ENCODE peak calls at places on chromosome 22, in nine cellular contexts. S is choroid plexus epithelial cell; D is HFFc6; O is NB4; F is stimulated activated CD8-positive, alpha-beta memory T cell treated with anti-CD3 and anti-CD28 coated beads, Interleukin-4, amount 100 ng/mL, for 1 hour; A is ecto neural progenitor cell; X is A172; I is adipocyte; L is GM23248. C is an unnamed sample.

GRCh38 chr22:42947211-42947990 is 67.5 kb downstream of the PACSIN2 start:
- DNase-seq in S (peak; percentile 59), D (no peak), O (peak; percentile 55), F (no peak), A (no peak), X (no peak), I (no peak), L (no peak), C (no peak)

GRCh38 chr22:49044091-49044490 is 783.6 kb downstream of the BRD1 start:
- DNase-seq in S (no peak), D (no peak), O (no peak), F (no peak), A (no peak), X (no peak), I (no peak), L (no peak), C (no peak)

GRCh38 chr22:32607086-32607485 is 132.5 kb downstream of the FBXO7 start:
- DNase-seq in S (no peak), D (no peak), O (no peak), F (no peak), A (no peak), X (no peak), I (no peak), L (no peak), C (no peak)

GRCh38 chr22:41380993-41381328 is 781 bp upstream of the TEF start:
- DNase-seq in S (peak; percentile 96), D (peak; percentile 70), O (no peak), F (no peak), A (no peak), X (peak; percentile 65), I (peak; percentile 94), L (peak; percentile 97), C (no peak)

GRCh38 chr22:36052505-36052941 is 23.9 kb upstream of the RBFOX2 start:
- DNase-seq in S (peak; percentile 42), D (peak; percentile 39), O (peak; percentile 72), F (no peak), A (no peak), X (peak; percentile 67), I (no peak), L (peak; percentile 78), C (no peak)

GRCh38 chr22:24580276-24580675 is 12.6 kb downstream of the LRRC75B start:
- DNase-seq in S (peak; percentile 82), D (peak; percentile 78), O (no peak), F (no peak), A (no peak), X (peak; percentile 23), I (peak; percentile 80), L (peak; percentile 91), C (no peak)

GRCh38 chr22:27419473-27419872 is 382.1 kb downstream of the MN1 start:
- DNase-seq in S (no peak), D (no peak), O (no peak), F (no peak), A (no peak), X (peak; percentile 6), I (no peak), L (no peak), C (no peak)

GRCh38 chr22:19802001-19802880 is 41.7 kb downstream of the TBX1 start:
- DNase-seq in S (no peak), D (no peak), O (no peak), F (no peak), A (no peak), X (no peak), I (no peak), L (no peak), C (no peak)

GRCh38 chr22:30159082-30159481 is 78.8 kb downstream of the HORMAD2 start:
- DNase-seq in S (peak; percentile 21), D (no peak), O (no peak), F (no peak), A (no peak), X (no peak), I (peak; percentile 42), L (no peak), C (no peak)

GRCh38 chr22:27970596-27971220 is 51.7 kb upstream of the PITPNB start:
- DNase-seq in S (peak; percentile 66), D (peak; percentile 11), O (no peak), F (no peak), A (no peak), X (no peak), I (peak; percentile 49), L (no peak), C (no peak)

GRCh38 chr22:24583221-24583971 is 9.5 kb downstream of the LRRC75B start:
- DNase-seq in S (no peak), D (no peak), O (no peak), F (no peak), A (no peak), X (peak; percentile 23), I (peak; percentile 46), L (peak; percentile 28), C (no peak)

GRCh38 chr22:45009881-45010531 is at the start of gene PHF21B:
- DNase-seq in S (peak; percentile 22), D (no peak), O (no peak), F (no peak), A (peak; percentile 93), X (peak; percentile 0), I (peak; percentile 64), L (peak; percentile 38), C (no peak)

GRCh38 chr22:33985506-33985905 is 65.2 kb upstream of the LARGE1 start:
- DNase-seq in S (no peak), D (no peak), O (no peak), F (no peak), A (no peak), X (no peak), I (no peak), L (no peak), C (no peak)

GRCh38 chr22:29478326-29479276 is 1.4 kb upstream of the NEFH start:
- DNase-seq in S (peak; percentile 21), D (no peak), O (peak; percentile 42), F (no peak), A (peak; percentile 82), X (no peak), I (peak; percentile 50), L (peak; percentile 51), C (no peak)

GRCh38 chr22:11616811-11617210 is 3911.2 kb upstream of the OR11H1 start:
- DNase-seq in S (peak; percentile 2), D (no peak), O (no peak), F (no peak), A (no peak), X (no peak), I (no peak), L (no peak), C (no peak)

GRCh38 chr22:44895296-44896055 is 114.3 kb downstream of the PHF21B start:
- DNase-seq in S (no peak), D (no peak), O (peak; percentile 13), F (no peak), A (peak; percentile 30), X (no peak), I (no peak), L (no peak), C (no peak)

GRCh38 chr22:31619611-31620300 is 42.3 kb downstream of the PISD start:
- DNase-seq in S (no peak), D (no peak), O (no peak), F (no peak), A (no peak), X (no peak), I (no peak), L (no peak), C (no peak)

GRCh38 chr22:18068381-18068988 is 9.3 kb upstream of the PEX26 start:
- DNase-seq in S (no peak), D (peak; percentile 12), O (no peak), F (no peak), A (no peak), X (no peak), I (peak; percentile 43), L (peak; percentile 71), C (no peak)

GRCh38 chr22:17862646-17863181 is 88.4 kb upstream of the BID start:
- DNase-seq in S (no peak), D (no peak), O (peak; percentile 24), F (no peak), A (no peak), X (no peak), I (no peak), L (no peak), C (no peak)

GRCh38 chr22:30043181-30043580 is 37.1 kb upstream of the HORMAD2 start:
- DNase-seq in S (no peak), D (no peak), O (no peak), F (no peak), A (no peak), X (no peak), I (no peak), L (no peak), C (no peak)

GRCh38 chr22:36204001-36204640 is 2.5 kb upstream of the APOL4 start:
- DNase-seq in S (no peak), D (no peak), O (no peak), F (no peak), A (no peak), X (no peak), I (no peak), L (no peak), C (no peak)

GRCh38 chr22:49587421-49587820 is 240.3 kb downstream of the BRD1 start:
- DNase-seq in S (no peak), D (no peak), O (no peak), F (no peak), A (no peak), X (no peak), I (no peak), L (no peak), C (no peak)

GRCh38 chr22:44723801-44724200 is 21.8 kb downstream of the PRR5 start:
- DNase-seq in S (peak; percentile 58), D (peak; percentile 30), O (peak; percentile 54), F (no peak), A (no peak), X (peak; percentile 58), I (no peak), L (no peak), C (no peak)

GRCh38 chr22:22388055-22388454 is 120.5 kb downstream of the ZNF280B start:
- DNase-seq in S (no peak), D (no peak), O (no peak), F (no peak), A (no peak), X (no peak), I (no peak), L (no peak), C (no peak)

GRCh38 chr22:19117111-19117512 is 5.1 kb downstream of the DGCR2 start:
- DNase-seq in S (no peak), D (no peak), O (no peak), F (no peak), A (no peak), X (no peak), I (no peak), L (no peak), C (no peak)

C was measured in esophagus squamous epithelium.